ENCODE peak calls at places on chromosomes 3 and 15, in five cellular contexts. H, D, C, L and M are unnamed samples.

GRCh38 chr3:27712136-27713065 is 9.7 kb downstream of the EOMES start:
- DNase-seq in H (peak), D (peak), C (peak), L (peak), M (peak)

GRCh38 chr15:65512807-65513416 is 4.6 kb downstream of the DPP8 start:
- DNase-seq in H (no peak), D (peak), C (no peak), L (peak), M (peak)

GRCh38 chr3:188349276-188349962 is 195.5 kb downstream of the LPP start:
- DNase-seq in H (no peak), D (peak), C (no peak), L (peak), M (peak)

GRCh38 chr3:190492129-190492528 is 21.8 kb upstream of the IL1RAP start:
- DNase-seq in H (no peak), D (no peak), C (no peak), L (no peak), M (no peak)

GRCh38 chr3:193342551-193342950 is 36.0 kb downstream of the ATP13A5 start:
- DNase-seq in H (no peak), D (no peak), C (no peak), L (no peak), M (peak)

GRCh38 chr15:101138913-101139880 is 112.7 kb downstream of the CHSY1 start:
- DNase-seq in H (no peak), D (no peak), C (no peak), L (peak), M (peak)

GRCh38 chr3:24343084-24343783 is 151.4 kb downstream of the THRB start:
- DNase-seq in H (no peak), D (no peak), C (no peak), L (peak), M (peak)

GRCh38 chr3:184726497-184726896 is 14.6 kb upstream of the MAGEF1 start:
- DNase-seq in H (no peak), D (no peak), C (no peak), L (no peak), M (no peak)

GRCh38 chr3:20073683-20074082 is 33.4 kb downstream of the KAT2B start:
- DNase-seq in H (no peak), D (no peak), C (no peak), L (no peak), M (no peak)

GRCh38 chr3:186021673-186022362 is 84.0 kb upstream of the TRA2B start:
- DNase-seq in H (peak), D (no peak), C (peak), L (peak), M (peak)

GRCh38 chr3:177516130-177517011 is 319.1 kb upstream of the TBL1XR1 start:
- DNase-seq in H (no peak), D (no peak), C (no peak), L (peak), M (peak)

GRCh38 chr3:58471025-58471887 is 20.6 kb upstream of the KCTD6 start:
- DNase-seq in H (peak), D (peak), C (no peak), L (peak), M (peak)

GRCh38 chr3:49492969-49493368 is 22.9 kb downstream of the DAG1 start:
- DNase-seq in H (no peak), D (no peak), C (no peak), L (no peak), M (peak)

GRCh38 chr3:182909318-182910040 is 70.9 kb downstream of the DCUN1D1 start:
- DNase-seq in H (peak), D (no peak), C (peak), L (peak), M (peak)

DNA sequence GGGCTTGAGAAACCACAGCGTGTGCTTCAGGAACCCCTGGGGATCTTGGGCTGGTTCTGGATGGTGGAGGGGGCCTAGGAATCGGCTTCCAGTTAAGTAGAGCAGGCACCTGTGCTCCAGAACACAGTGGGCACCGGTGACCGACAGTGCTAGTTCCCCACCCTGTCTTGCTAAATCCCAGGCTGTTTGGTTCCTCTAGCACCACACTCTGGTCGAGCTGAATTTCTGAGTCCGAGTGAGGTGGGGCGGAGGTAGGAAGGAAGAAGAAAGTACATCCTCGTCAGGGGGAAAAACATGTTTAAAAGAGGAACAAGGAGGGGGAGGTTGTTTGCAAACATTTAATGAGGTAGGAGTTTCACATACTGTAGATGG is 29.1 kb downstream of the SLC6A6 start:
- DNase-seq in H (no peak), D (no peak), C (no peak), L (no peak), M (no peak)
- H3K4me3 ChIP-seq in H (no peak), D (no peak), C (no peak), L (no peak), M (no peak)

GRCh38 chr15:62051166-62051565 is 9.1 kb downstream of the VPS13C start:
- DNase-seq in H (no peak), D (no peak), C (no peak), L (no peak), M (no peak)

GRCh38 chr15:62047278-62047847 is 12.9 kb downstream of the VPS13C start:
- DNase-seq in H (no peak), D (no peak), C (no peak), L (no peak), M (no peak)

GRCh38 chr15:62050118-62050517 is 10.1 kb downstream of the VPS13C start:
- DNase-seq in H (no peak), D (no peak), C (no peak), L (no peak), M (no peak)

DNA sequence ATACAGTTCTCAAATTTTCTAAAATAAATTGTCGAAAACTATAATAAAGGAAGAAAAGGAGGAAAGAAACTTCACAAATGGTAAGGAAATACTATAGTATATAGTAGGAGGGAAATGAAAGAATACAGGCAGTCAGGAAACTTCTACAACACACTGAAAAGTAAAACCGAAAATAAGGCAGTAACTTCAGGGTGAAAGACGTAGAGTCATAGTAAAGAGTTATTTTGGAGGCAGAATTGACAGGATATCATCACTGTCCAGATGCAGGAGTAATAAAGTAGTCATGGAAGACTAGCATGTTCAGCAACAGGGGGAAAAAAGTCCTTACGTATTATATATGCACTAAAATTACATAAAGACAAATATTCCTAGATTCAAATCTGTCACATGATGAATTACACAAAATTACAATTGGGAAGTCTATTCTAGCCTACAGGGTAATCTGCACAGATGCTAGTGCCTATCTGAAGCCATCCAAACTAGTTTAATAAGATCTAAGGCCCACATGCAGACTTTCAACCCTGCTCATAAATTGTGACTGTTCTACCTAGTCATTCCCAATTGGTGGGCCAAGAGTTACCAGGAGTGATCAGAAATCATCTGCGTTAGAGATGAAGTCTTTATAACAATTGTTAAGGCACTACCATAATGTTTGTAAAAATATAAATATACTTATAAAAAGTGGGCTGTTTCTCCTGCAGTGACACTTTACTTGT is 14.0 kb downstream of the VPS13C start:
- DNase-seq in H (no peak), D (no peak), C (no peak), L (no peak), M (no peak)
- H3K4me3 ChIP-seq in H (no peak), D (no peak), C (no peak), L (no peak), M (no peak)

GRCh38 chr3:195171093-195171873 is 99.7 kb downstream of the XXYLT1 start:
- DNase-seq in H (no peak), D (no peak), C (no peak), L (peak), M (no peak)

GRCh38 chr3:195170521-195170920 is 100.4 kb downstream of the XXYLT1 start:
- DNase-seq in H (no peak), D (no peak), C (no peak), L (no peak), M (no peak)

GRCh38 chr3:195173696-195174095 is 97.3 kb downstream of the XXYLT1 start:
- DNase-seq in H (no peak), D (no peak), C (no peak), L (peak), M (no peak)

GRCh38 chr3:195172896-195173295 is 98.1 kb downstream of the XXYLT1 start:
- DNase-seq in H (no peak), D (no peak), C (no peak), L (no peak), M (no peak)

DNA sequence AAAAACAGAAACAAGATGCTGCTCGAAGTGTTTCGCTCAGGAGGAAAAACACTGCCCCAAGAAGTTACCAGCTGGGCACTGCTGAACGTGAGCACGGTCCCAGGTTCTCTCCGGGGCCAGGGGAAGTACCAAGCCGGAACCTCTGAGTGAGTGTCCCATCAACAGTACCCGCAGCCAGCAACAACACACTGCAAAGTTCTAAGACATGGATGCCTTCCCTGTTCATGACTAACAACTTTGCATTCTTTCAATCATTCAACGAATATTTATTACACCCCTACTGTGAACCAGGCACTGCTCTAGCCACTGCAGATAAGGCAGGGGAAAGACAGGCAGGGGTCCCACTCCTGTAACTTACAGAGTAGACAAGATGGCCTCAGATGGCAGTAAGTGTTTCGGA is 98.7 kb downstream of the XXYLT1 start:
- DNase-seq in H (no peak), D (no peak), C (no peak), L (peak), M (peak)
- H3K4me3 ChIP-seq in H (no peak), D (no peak), C (no peak), L (peak), M (no peak)

GRCh38 chr3:46609944-46610722 is 2.2 kb upstream of the FAM240A start:
- DNase-seq in H (no peak), D (no peak), C (peak), L (no peak), M (no peak)

GRCh38 chr3:46607603-46608028 is 4.7 kb upstream of the FAM240A start:
- DNase-seq in H (no peak), D (no peak), C (no peak), L (peak), M (no peak)

GRCh38 chr3:46612324-46612723 is at the start of gene FAM240A:
- DNase-seq in H (no peak), D (peak), C (no peak), L (no peak), M (no peak)

GRCh38 chr3:46613313-46614005 is 1.1 kb downstream of the FAM240A start:
- DNase-seq in H (no peak), D (no peak), C (no peak), L (no peak), M (no peak)

GRCh38 chr3:46609074-46609735 is 3.1 kb upstream of the FAM240A start:
- DNase-seq in H (no peak), D (no peak), C (no peak), L (no peak), M (no peak)
- H3K4me3 ChIP-seq in H (no peak), D (no peak), C (no peak), L (no peak), M (no peak)

GRCh38 chr15:96052572-96053038 is 277.9 kb upstream of the NR2F2 start:
- DNase-seq in H (peak), D (no peak), C (no peak), L (no peak), M (no peak)
- H3K4me3 ChIP-seq in H (no peak), D (no peak), C (no peak), L (peak), M (peak)